ENCODE peak calls at places on chromosomes 4 and X, in nine cellular contexts. H is AML-193; C is SK-MEL-5; V is WTC11; M is caudate nucleus; B is H9; U is neuronal stem cell; P is activated CD4-positive, alpha-beta T cell treated with anti-CD3 and anti-CD28 coated beads for 36 hours; L is breast epithelium. A is an unnamed sample.

GRCh38 chr4:123396294-123397275 is at the start of gene SPRY1:
- DNase-seq in H (peak; percentile 90), C (peak; percentile 96), V (peak; percentile 88), M (peak; percentile 68), B (peak; percentile 93), U (peak; percentile 85), P (peak; percentile 90), L (peak; percentile 92), A (peak; percentile 92)

GRCh38 chrX:24266996-24267395 is 46.9 kb downstream of the SUPT20HL2 start:
- DNase-seq in H (no peak), C (no peak), V (no peak), M (no peak), B (no peak), U (no peak), P (no peak), L (no peak), A (no peak)

GRCh38 chrX:153381684-153382532 is 19.2 kb downstream of the PNMA6E start:
- DNase-seq in H (peak; percentile 32), C (peak; percentile 31), V (no peak), M (peak; percentile 25), B (peak; percentile 31), U (peak; percentile 6), P (peak; percentile 54), L (no peak), A (peak; percentile 75)

GRCh38 chr4:184016742-184017668 is 111.9 kb downstream of the STOX2 start:
- DNase-seq in H (no peak), C (no peak), V (no peak), M (no peak), B (no peak), U (no peak), P (no peak), L (no peak), A (peak; percentile 63)

GRCh38 chrX:38375888-38376287 is 23.5 kb downstream of the OTC start:
- DNase-seq in H (no peak), C (peak; percentile 40), V (no peak), M (no peak), B (no peak), U (no peak), P (no peak), L (no peak), A (peak; percentile 13)

GRCh38 chr4:146095091-146095690 is 80.3 kb upstream of the LSM6 start:
- DNase-seq in H (peak; percentile 8), C (peak; percentile 64), V (peak; percentile 37), M (no peak), B (no peak), U (peak; percentile 63), P (peak; percentile 46), L (no peak), A (peak; percentile 78)

GRCh38 chr4:9146967-9147366 is 23.2 kb upstream of the FAM90A26 start:
- DNase-seq in H (no peak), C (no peak), V (no peak), M (no peak), B (no peak), U (no peak), P (no peak), L (no peak), A (no peak)

GRCh38 chr4:46508216-46508615 is 118.3 kb upstream of the GABRA2 start:
- DNase-seq in H (no peak), C (no peak), V (no peak), M (no peak), B (no peak), U (no peak), P (no peak), L (no peak), A (no peak)

GRCh38 chr4:6404611-6405416 is 67.6 kb downstream of the PPP2R2C start:
- DNase-seq in H (no peak), C (no peak), V (no peak), M (no peak), B (no peak), U (no peak), P (no peak), L (no peak), A (no peak)

GRCh38 chrX:117120700-117121099 is 657.9 kb upstream of the CT83 start:
- DNase-seq in H (no peak), C (peak; percentile 23), V (peak; percentile 8), M (no peak), B (no peak), U (no peak), P (no peak), L (no peak), A (no peak)

GRCh38 chr4:83582289-83582756 is 46.4 kb downstream of the GPAT3 start:
- DNase-seq in H (no peak), C (peak; percentile 21), V (no peak), M (peak; percentile 5), B (no peak), U (no peak), P (peak; percentile 8), L (peak; percentile 19), A (peak; percentile 9)

GRCh38 chr4:20456416-20456815 is 204.7 kb downstream of the SLIT2 start:
- DNase-seq in H (no peak), C (no peak), V (no peak), M (no peak), B (no peak), U (no peak), P (no peak), L (no peak), A (no peak)

GRCh38 chr4:63459329-63459728 is 949.9 kb downstream of the TECRL start:
- DNase-seq in H (peak; percentile 32), C (no peak), V (no peak), M (no peak), B (no peak), U (no peak), P (no peak), L (no peak), A (no peak)

GRCh38 chr4:176193126-176193525 is 2.3 kb downstream of the SPATA4 start:
- DNase-seq in H (no peak), C (no peak), V (no peak), M (no peak), B (no peak), U (no peak), P (no peak), L (no peak), A (no peak)

GRCh38 chr4:88600129-88600849 is 8.0 kb downstream of the HERC3 start:
- DNase-seq in H (no peak), C (peak; percentile 82), V (no peak), M (no peak), B (no peak), U (no peak), P (no peak), L (no peak), A (no peak)

GRCh38 chrX:19440713-19441112 is 74.6 kb downstream of the MAP3K15 start:
- DNase-seq in H (no peak), C (peak; percentile 53), V (no peak), M (no peak), B (no peak), U (no peak), P (no peak), L (no peak), A (no peak)

GRCh38 chr4:56106755-56107154 is 158.0 kb downstream of the CEP135 start:
- DNase-seq in H (no peak), C (no peak), V (no peak), M (no peak), B (no peak), U (no peak), P (no peak), L (no peak), A (no peak)

GRCh38 chr4:54077812-54078211 is 13.4 kb upstream of the CHIC2 start:
- DNase-seq in H (no peak), C (no peak), V (no peak), M (no peak), B (no peak), U (no peak), P (peak; percentile 17), L (no peak), A (no peak)

GRCh38 chr4:13919021-13919441 is 291.5 kb upstream of the BOD1L1 start:
- DNase-seq in H (no peak), C (no peak), V (no peak), M (no peak), B (no peak), U (no peak), P (no peak), L (no peak), A (peak; percentile 8)

GRCh38 chrX:41064028-41064427 is 21.2 kb upstream of the USP9X start:
- DNase-seq in H (no peak), C (no peak), V (no peak), M (no peak), B (no peak), U (no peak), P (no peak), L (no peak), A (no peak)

GRCh38 chr4:3233391-3234071 is 15.4 kb upstream of the MSANTD1 start:
- DNase-seq in H (no peak), C (no peak), V (no peak), M (no peak), B (no peak), U (no peak), P (no peak), L (no peak), A (no peak)

GRCh38 chr4:127732623-127733199 is 2.5 kb downstream of the SLC25A31 start:
- DNase-seq in H (peak; percentile 50), C (peak; percentile 75), V (no peak), M (no peak), B (no peak), U (peak; percentile 29), P (no peak), L (no peak), A (peak; percentile 32)

GRCh38 chrX:153593811-153594500 is 5.0 kb downstream of the CCNQ start:
- DNase-seq in H (no peak), C (no peak), V (no peak), M (no peak), B (no peak), U (no peak), P (no peak), L (no peak), A (no peak)

GRCh38 chrX:69369999-69370398 is 134.1 kb upstream of the NALF2 start:
- DNase-seq in H (no peak), C (no peak), V (no peak), M (no peak), B (no peak), U (no peak), P (no peak), L (no peak), A (no peak)

GRCh38 chr4:7160439-7160838 is 31.9 kb upstream of the SORCS2 start:
- DNase-seq in H (no peak), C (no peak), V (no peak), M (peak; percentile 74), B (peak; percentile 11), U (no peak), P (no peak), L (no peak), A (no peak)

GRCh38 chrX:148426467-148426866 is 74.0 kb upstream of the AFF2 start:
- DNase-seq in H (no peak), C (no peak), V (no peak), M (no peak), B (peak; percentile 33), U (no peak), P (no peak), L (no peak), A (no peak)

GRCh38 chr4:140718240-140718639 is 37.9 kb downstream of the TBC1D9 start:
- DNase-seq in H (peak; percentile 5), C (peak; percentile 14), V (no peak), M (no peak), B (no peak), U (no peak), P (no peak), L (no peak), A (no peak)

GRCh38 chr4:89836897-89837384 is at the start of gene SNCA:
- DNase-seq in H (peak; percentile 65), C (peak; percentile 88), V (peak; percentile 87), M (peak; percentile 83), B (peak; percentile 93), U (no peak), P (peak; percentile 76), L (peak; percentile 28), A (peak; percentile 74)

GRCh38 chr4:170388255-170388654 is 298.5 kb upstream of the AADAT start:
- DNase-seq in H (no peak), C (no peak), V (no peak), M (no peak), B (no peak), U (no peak), P (no peak), L (no peak), A (no peak)

GRCh38 chr4:133147365-133147821 is 1.7 kb upstream of the PCDH10 start:
- DNase-seq in H (no peak), C (no peak), V (no peak), M (no peak), B (no peak), U (no peak), P (no peak), L (no peak), A (peak; percentile 10)

GRCh38 chr4:153071953-153072622 is 132.2 kb upstream of the TRIM2 start:
- DNase-seq in H (no peak), C (peak; percentile 82), V (no peak), M (no peak), B (no peak), U (no peak), P (no peak), L (no peak), A (no peak)

A was measured in hepatocyte.